ENCODE peak calls at places on chromosomes 4 and X, in four cellular contexts. E is HepG2; K is CD8-positive, alpha-beta T cell; J is BE2C. G is an unnamed sample.

GRCh38 chr4:169090479-169091215 is 80.6 kb upstream of the CBR4 start:
- DNase-seq in E (no peak), K (no peak), J (no peak), G (no peak)

GRCh38 chr4:124135409-124135813 is 577.1 kb downstream of the ANKRD50 start:
- DNase-seq in E (no peak), K (no peak), J (no peak), G (no peak)

GRCh38 chrX:103584606-103585005 is 709 bp upstream of the TCEAL4 start:
- DNase-seq in E (no peak), K (no peak), J (no peak), G (no peak)

GRCh38 chr4:112855058-112855457 is 194.4 kb upstream of the ANK2 start:
- DNase-seq in E (no peak), K (no peak), J (no peak), G (no peak)

GRCh38 chr4:183499797-183500196 is 5.1 kb upstream of the ING2 start:
- DNase-seq in E (no peak), K (no peak), J (no peak), G (no peak)

GRCh38 chr4:173381610-173382009 is 10.9 kb downstream of the SAP30 start:
- DNase-seq in E (no peak), K (no peak), J (no peak), G (no peak)

GRCh38 chr4:189804884-189805283 is 135.8 kb upstream of the FRG1 start:
- DNase-seq in E (no peak), K (no peak), J (no peak), G (no peak)

GRCh38 chr4:168503652-168504362 is 7.0 kb downstream of the PALLD start:
- DNase-seq in E (no peak), K (no peak), J (no peak), G (no peak)

GRCh38 chr4:17557880-17558279 is 19.1 kb upstream of the LAP3 start:
- DNase-seq in E (no peak), K (no peak), J (no peak), G (no peak)

GRCh38 chr4:186936496-186937375 is 213.1 kb upstream of the FAT1 start:
- DNase-seq in E (peak), K (no peak), J (no peak), G (no peak)

GRCh38 chr4:2047781-2048581 is 11.1 kb upstream of the NAT8L start:
- DNase-seq in E (no peak), K (no peak), J (no peak), G (no peak)

GRCh38 chrX:111742018-111742417 is 61.0 kb downstream of the ALG13 start:
- DNase-seq in E (no peak), K (no peak), J (no peak), G (no peak)

GRCh38 chr4:6303943-6304342 is 34.3 kb downstream of the WFS1 start:
- DNase-seq in E (no peak), K (no peak), J (no peak), G (no peak)

GRCh38 chrX:11728556-11728955 is 29.5 kb upstream of the MSL3 start:
- DNase-seq in E (no peak), K (no peak), J (no peak), G (no peak)

GRCh38 chrX:11725631-11726442 is 32.2 kb upstream of the MSL3 start:
- DNase-seq in E (peak), K (no peak), J (no peak), G (no peak)

GRCh38 chrX:11722304-11722703 is 35.7 kb upstream of the MSL3 start:
- DNase-seq in E (no peak), K (no peak), J (no peak), G (no peak)

DNA sequence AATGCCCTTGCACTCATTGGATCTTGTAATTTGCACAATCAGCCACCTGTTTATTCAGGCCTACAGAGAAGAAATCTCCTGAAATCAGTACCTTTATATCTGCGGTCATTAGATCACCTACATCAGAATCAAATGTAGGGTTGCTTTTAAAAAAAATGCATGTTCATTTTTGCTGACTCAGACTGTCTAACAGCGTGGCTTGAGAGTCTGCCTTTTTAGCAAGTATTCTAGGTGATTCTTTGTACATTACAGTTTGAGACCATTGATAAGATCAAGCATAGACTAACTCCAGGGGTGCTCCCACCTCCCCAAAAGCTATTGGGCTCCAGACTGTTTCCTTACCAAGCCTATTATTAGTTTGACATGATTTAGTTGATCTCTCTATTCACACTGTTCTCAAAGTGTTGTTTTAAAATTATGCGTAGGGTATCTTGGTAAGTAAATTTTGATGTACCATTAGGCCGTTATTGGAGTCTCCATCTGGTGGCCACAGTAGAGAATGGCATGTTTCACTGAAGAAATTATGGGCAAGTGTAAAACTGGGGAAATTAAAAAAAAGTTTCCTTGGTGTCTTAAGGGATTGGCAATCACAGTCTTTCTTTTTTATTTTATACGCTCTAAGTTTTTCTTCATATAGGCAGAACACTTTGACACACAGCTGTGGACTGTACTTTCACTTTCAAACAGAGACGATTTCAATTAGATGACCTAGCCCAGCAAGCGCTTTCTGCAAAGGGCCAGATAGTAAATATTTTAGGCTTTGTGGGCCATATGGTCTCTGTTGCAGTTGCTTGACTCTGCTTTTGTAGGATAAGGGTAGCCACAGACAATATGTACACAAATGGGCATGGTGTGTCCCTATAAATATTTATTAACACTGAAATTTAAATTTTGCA is 33.7 kb upstream of the MSL3 start:
- DNase-seq in E (peak), K (no peak), J (no peak), G (no peak)
- TF ChIP-seq CTCF in E (peak), K (peak), J (peak), G (peak)

DNA sequence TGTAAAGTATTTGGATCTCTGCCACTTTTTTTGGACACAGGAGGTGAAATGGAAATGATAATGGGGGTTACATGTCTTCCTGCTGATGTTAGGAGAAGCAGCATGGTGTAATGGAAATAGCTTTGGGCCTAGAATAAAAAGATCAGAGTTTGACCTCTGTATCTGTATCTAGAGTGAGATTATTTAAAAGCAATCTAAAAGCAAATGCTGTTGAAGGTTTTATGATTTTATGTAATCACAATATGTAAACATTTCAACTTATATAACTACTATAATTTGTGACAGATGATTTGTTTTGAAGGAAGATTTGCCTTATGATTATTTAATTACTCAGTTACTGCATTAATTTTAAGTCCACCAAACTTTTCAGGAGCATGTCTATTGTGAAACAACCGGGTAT is 3.4 kb downstream of the COL4A5 start:
- DNase-seq in E (no peak), K (no peak), J (no peak), G (no peak)
- H3K4me3 ChIP-seq in E (no peak), K (no peak), J (no peak), G (no peak)

GRCh38 chr4:129164243-129164642 is 68.3 kb downstream of the C4orf33 start:
- DNase-seq in E (no peak), K (no peak), J (no peak), G (no peak)

GRCh38 chr4:129162450-129162849 is 66.5 kb downstream of the C4orf33 start:
- DNase-seq in E (no peak), K (no peak), J (no peak), G (no peak)

GRCh38 chr4:129163427-129163826 is 67.5 kb downstream of the C4orf33 start:
- DNase-seq in E (no peak), K (no peak), J (no peak), G (no peak)

GRCh38 chr4:129172181-129172580 is 76.2 kb downstream of the C4orf33 start:
- DNase-seq in E (no peak), K (no peak), J (no peak), G (no peak)

GRCh38 chr4:129167640-129168260 is 71.8 kb downstream of the C4orf33 start:
- DNase-seq in E (peak), K (no peak), J (no peak), G (no peak)
- TF ChIP-seq CTCF in E (peak), K (no peak), J (peak), G (no peak)

GRCh38 chr4:84482564-84483563 is 16.2 kb downstream of the NKX6-1 start:
- DNase-seq in E (no peak), K (no peak), J (no peak), G (no peak)
- H3K4me3 ChIP-seq in E (no peak), K (no peak), J (no peak), G (no peak)

DNA sequence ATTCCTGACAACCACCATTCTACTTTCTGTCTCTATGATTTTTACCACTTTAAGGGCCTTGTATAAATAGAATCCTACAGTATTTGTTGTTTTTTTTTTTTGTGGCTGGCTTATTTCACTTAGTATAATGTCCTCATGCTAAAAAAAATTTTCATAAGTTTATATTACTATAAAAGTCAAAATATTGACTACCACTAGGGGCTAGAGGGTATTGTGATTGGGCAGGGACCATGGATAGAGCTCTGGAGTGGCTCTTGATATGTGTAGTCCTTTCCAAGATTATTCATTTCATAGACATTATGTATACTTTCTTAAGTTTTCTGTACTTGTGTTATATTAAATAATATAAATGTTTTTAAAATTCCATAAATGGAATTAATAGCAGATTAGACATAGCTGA is 34.6 kb downstream of the MYOZ2 start:
- DNase-seq in E (no peak), K (no peak), J (no peak), G (no peak)
- TF ChIP-seq CTCF in E (no peak), K (no peak), J (no peak), G (no peak)

G was measured in LNCaP clone FGC.